ENCODE peak calls at places on chromosomes 4 and X, in nine cellular contexts. One of them, this sample, is unnamed.

GRCh38 chr4:106320235-106320634 is 3.9 kb downstream of the AIMP1 start:
- DNase-seq in H1: no peak
- DNase-seq in GM12878: no peak
- DNase-seq in HepG2: no peak
- DNase-seq in SK-N-SH: no peak
- DNase-seq in A549: no peak
- DNase-seq in WTC11: no peak
- DNase-seq in endothelial cell of umbilical vein: no peak
- DNase-seq in HCT116: no peak
- DNase-seq in this sample: no peak

GRCh38 chrX:31471229-31471628 is 399.4 kb upstream of the FTHL17 start:
- DNase-seq in HepG2: no peak
- DNase-seq in SK-N-SH: no peak
- DNase-seq in H1: no peak
- DNase-seq in WTC11: no peak
- DNase-seq in A549: no peak
- DNase-seq in GM12878: no peak
- DNase-seq in endothelial cell of umbilical vein: no peak
- DNase-seq in HCT116: no peak
- DNase-seq in this sample: no peak

GRCh38 chrX:105972690-105973386 is 65.7 kb downstream of the SERPINA7 start:
- DNase-seq in HepG2: peak; percentile 14
- DNase-seq in H1: no peak
- DNase-seq in GM12878: no peak
- DNase-seq in A549: no peak
- DNase-seq in SK-N-SH: no peak
- DNase-seq in endothelial cell of umbilical vein: no peak
- DNase-seq in WTC11: no peak
- DNase-seq in HCT116: no peak
- DNase-seq in this sample: no peak

GRCh38 chr4:15373363-15373762 is 54.5 kb upstream of the C1QTNF7 start:
- DNase-seq in H1: no peak
- DNase-seq in WTC11: no peak
- DNase-seq in GM12878: no peak
- DNase-seq in SK-N-SH: no peak
- DNase-seq in HCT116: no peak
- DNase-seq in endothelial cell of umbilical vein: no peak
- DNase-seq in A549: no peak
- DNase-seq in HepG2: no peak
- DNase-seq in this sample: no peak

GRCh38 chrX:115649461-115650063 is 88.6 kb downstream of the PLS3 start:
- DNase-seq in HCT116: no peak
- DNase-seq in HepG2: no peak
- DNase-seq in A549: no peak
- DNase-seq in H1: no peak
- DNase-seq in SK-N-SH: no peak
- DNase-seq in endothelial cell of umbilical vein: no peak
- DNase-seq in WTC11: no peak
- DNase-seq in GM12878: no peak
- DNase-seq in this sample: no peak

GRCh38 chr4:166585491-166585890 is 648.8 kb downstream of the SPOCK3 start:
- DNase-seq in HCT116: no peak
- DNase-seq in WTC11: no peak
- DNase-seq in GM12878: no peak
- DNase-seq in HepG2: no peak
- DNase-seq in A549: no peak
- DNase-seq in H1: no peak
- DNase-seq in endothelial cell of umbilical vein: no peak
- DNase-seq in SK-N-SH: no peak
- DNase-seq in this sample: no peak

GRCh38 chr4:123435246-123436113 is 38.9 kb downstream of the SPRY1 start:
- DNase-seq in HepG2: no peak
- DNase-seq in endothelial cell of umbilical vein: no peak
- DNase-seq in A549: no peak
- DNase-seq in H1: no peak
- DNase-seq in WTC11: no peak
- DNase-seq in GM12878: no peak
- DNase-seq in HCT116: no peak
- DNase-seq in SK-N-SH: no peak
- DNase-seq in this sample: no peak

GRCh38 chr4:146335763-146336412 is 121.5 kb downstream of the REELD1 start:
- DNase-seq in SK-N-SH: no peak
- DNase-seq in A549: peak; percentile 22
- DNase-seq in HCT116: no peak
- DNase-seq in H1: no peak
- DNase-seq in GM12878: no peak
- DNase-seq in WTC11: no peak
- DNase-seq in endothelial cell of umbilical vein: peak; percentile 50
- DNase-seq in HepG2: peak; percentile 21
- DNase-seq in this sample: no peak

GRCh38 chr4:105140684-105141490 is 5.8 kb upstream of the TET2 start:
- DNase-seq in WTC11: no peak
- DNase-seq in GM12878: no peak
- DNase-seq in A549: peak; percentile 37
- DNase-seq in endothelial cell of umbilical vein: peak; percentile 50
- DNase-seq in SK-N-SH: peak; percentile 55
- DNase-seq in H1: no peak
- DNase-seq in HCT116: no peak
- DNase-seq in HepG2: peak; percentile 54
- DNase-seq in this sample: peak; percentile 59

GRCh38 chr4:103996637-103997036 is 276.9 kb upstream of the TACR3 start:
- DNase-seq in HCT116: peak; percentile 78
- DNase-seq in endothelial cell of umbilical vein: no peak
- DNase-seq in GM12878: no peak
- DNase-seq in HepG2: peak; percentile 45
- DNase-seq in A549: peak; percentile 71
- DNase-seq in SK-N-SH: no peak
- DNase-seq in H1: peak; percentile 29
- DNase-seq in WTC11: peak; percentile 29
- DNase-seq in this sample: peak; percentile 5

GRCh38 chr4:20433101-20433705 is 181.5 kb downstream of the SLIT2 start:
- DNase-seq in A549: no peak
- DNase-seq in HCT116: no peak
- DNase-seq in HepG2: no peak
- DNase-seq in WTC11: no peak
- DNase-seq in endothelial cell of umbilical vein: peak; percentile 51
- DNase-seq in H1: no peak
- DNase-seq in GM12878: no peak
- DNase-seq in SK-N-SH: no peak
- DNase-seq in this sample: no peak

GRCh38 chrX:11386001-11386523 is 92.8 kb downstream of the AMELX start:
- DNase-seq in H1: no peak
- DNase-seq in GM12878: no peak
- DNase-seq in HCT116: no peak
- DNase-seq in WTC11: no peak
- DNase-seq in endothelial cell of umbilical vein: no peak
- DNase-seq in SK-N-SH: no peak
- DNase-seq in A549: no peak
- DNase-seq in HepG2: no peak
- DNase-seq in this sample: no peak

GRCh38 chr4:73978886-73979285 is 2.9 kb downstream of the PF4 start:
- DNase-seq in A549: peak; percentile 45
- DNase-seq in SK-N-SH: no peak
- DNase-seq in HepG2: no peak
- DNase-seq in HCT116: no peak
- DNase-seq in GM12878: no peak
- DNase-seq in WTC11: no peak
- DNase-seq in H1: no peak
- DNase-seq in endothelial cell of umbilical vein: no peak
- DNase-seq in this sample: no peak

GRCh38 chrX:19695884-19696283 is 180.6 kb upstream of the MAP3K15 start:
- DNase-seq in HepG2: no peak
- DNase-seq in WTC11: no peak
- DNase-seq in SK-N-SH: no peak
- DNase-seq in HCT116: no peak
- DNase-seq in A549: no peak
- DNase-seq in GM12878: no peak
- DNase-seq in endothelial cell of umbilical vein: no peak
- DNase-seq in H1: no peak
- DNase-seq in this sample: no peak

GRCh38 chr4:19961092-19961491 is 290.6 kb upstream of the SLIT2 start:
- DNase-seq in SK-N-SH: no peak
- DNase-seq in HCT116: no peak
- DNase-seq in WTC11: no peak
- DNase-seq in GM12878: no peak
- DNase-seq in A549: no peak
- DNase-seq in H1: no peak
- DNase-seq in HepG2: no peak
- DNase-seq in endothelial cell of umbilical vein: no peak
- DNase-seq in this sample: no peak

GRCh38 chr4:10611673-10612072 is 72.9 kb downstream of the CLNK start:
- DNase-seq in GM12878: no peak
- DNase-seq in HCT116: peak; percentile 65
- DNase-seq in endothelial cell of umbilical vein: peak; percentile 76
- DNase-seq in SK-N-SH: no peak
- DNase-seq in WTC11: no peak
- DNase-seq in HepG2: no peak
- DNase-seq in H1: no peak
- DNase-seq in A549: peak; percentile 11
- DNase-seq in this sample: no peak

GRCh38 chrX:56281789-56282188 is 49.6 kb downstream of the KLF8 start:
- DNase-seq in WTC11: no peak
- DNase-seq in SK-N-SH: peak; percentile 3
- DNase-seq in H1: no peak
- DNase-seq in GM12878: no peak
- DNase-seq in A549: peak; percentile 40
- DNase-seq in endothelial cell of umbilical vein: peak; percentile 20
- DNase-seq in HCT116: peak; percentile 3
- DNase-seq in HepG2: peak; percentile 8
- DNase-seq in this sample: peak; percentile 28

GRCh38 chr4:82715731-82716617 is 82.6 kb downstream of the SCD5 start:
- DNase-seq in HCT116: no peak
- DNase-seq in H1: no peak
- DNase-seq in GM12878: no peak
- DNase-seq in WTC11: no peak
- DNase-seq in HepG2: peak; percentile 36
- DNase-seq in endothelial cell of umbilical vein: no peak
- DNase-seq in SK-N-SH: no peak
- DNase-seq in A549: no peak
- DNase-seq in this sample: peak; percentile 9

GRCh38 chr4:168585168-168586091 is 88.6 kb downstream of the PALLD start:
- DNase-seq in endothelial cell of umbilical vein: peak; percentile 78
- DNase-seq in HepG2: peak; percentile 20
- DNase-seq in HCT116: peak; percentile 63
- DNase-seq in GM12878: no peak
- DNase-seq in A549: peak; percentile 82
- DNase-seq in SK-N-SH: peak; percentile 60
- DNase-seq in WTC11: peak; percentile 85
- DNase-seq in H1: peak; percentile 53
- DNase-seq in this sample: peak; percentile 54

GRCh38 chr4:16457944-16458343 is 231.7 kb upstream of the TAPT1 start:
- DNase-seq in endothelial cell of umbilical vein: no peak
- DNase-seq in WTC11: no peak
- DNase-seq in H1: no peak
- DNase-seq in SK-N-SH: no peak
- DNase-seq in HCT116: no peak
- DNase-seq in GM12878: no peak
- DNase-seq in HepG2: no peak
- DNase-seq in A549: no peak
- DNase-seq in this sample: no peak

GRCh38 chrX:132676561-132677186 is 187.8 kb upstream of the MBNL3 start:
- DNase-seq in endothelial cell of umbilical vein: no peak
- DNase-seq in A549: no peak
- DNase-seq in SK-N-SH: no peak
- DNase-seq in GM12878: no peak
- DNase-seq in H1: no peak
- DNase-seq in HepG2: no peak
- DNase-seq in WTC11: no peak
- DNase-seq in HCT116: no peak
- DNase-seq in this sample: no peak
- TF ChIP-seq MAX in endothelial cell of umbilical vein: no peak
- TF ChIP-seq MAX in A549: no peak
- TF ChIP-seq MAX in SK-N-SH: no peak
- TF ChIP-seq MAX in GM12878: no peak
- TF ChIP-seq MAX in H1: no peak
- TF ChIP-seq MAX in HepG2: no peak
- TF ChIP-seq MAX in WTC11: no peak
- TF ChIP-seq MAX in HCT116: no peak
- TF ChIP-seq MAX in this sample: no peak

DNA sequence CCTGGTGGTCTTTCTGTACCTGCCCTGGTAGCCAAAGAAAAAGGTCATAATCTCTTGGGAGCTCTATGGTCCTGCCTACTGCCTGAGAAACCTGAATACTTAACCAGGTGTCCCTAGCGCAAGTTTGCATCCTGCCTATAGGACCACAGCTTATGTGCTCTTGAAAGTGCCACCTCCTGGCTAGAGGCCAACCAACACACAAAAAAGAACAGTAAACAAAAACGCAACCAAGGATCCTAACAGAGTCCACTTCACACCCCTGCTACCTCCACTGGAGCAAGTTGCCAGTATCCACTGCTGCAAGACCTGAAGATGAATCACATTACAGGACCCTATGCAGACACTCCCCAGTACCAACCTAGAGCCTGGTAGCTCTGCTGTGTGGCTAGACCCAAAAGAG is 103.2 kb upstream of the PABPC5 start:
- DNase-seq in endothelial cell of umbilical vein: no peak
- DNase-seq in GM12878: no peak
- DNase-seq in H1: no peak
- DNase-seq in WTC11: no peak
- DNase-seq in A549: no peak
- DNase-seq in HepG2: no peak
- DNase-seq in SK-N-SH: no peak
- DNase-seq in HCT116: no peak
- DNase-seq in this sample: no peak
- TF ChIP-seq MAX in endothelial cell of umbilical vein: no peak
- TF ChIP-seq MAX in GM12878: no peak
- TF ChIP-seq MAX in H1: no peak
- TF ChIP-seq MAX in WTC11: no peak
- TF ChIP-seq MAX in A549: no peak
- TF ChIP-seq MAX in HepG2: no peak
- TF ChIP-seq MAX in SK-N-SH: no peak
- TF ChIP-seq MAX in HCT116: no peak
- TF ChIP-seq MAX in this sample: no peak

DNA sequence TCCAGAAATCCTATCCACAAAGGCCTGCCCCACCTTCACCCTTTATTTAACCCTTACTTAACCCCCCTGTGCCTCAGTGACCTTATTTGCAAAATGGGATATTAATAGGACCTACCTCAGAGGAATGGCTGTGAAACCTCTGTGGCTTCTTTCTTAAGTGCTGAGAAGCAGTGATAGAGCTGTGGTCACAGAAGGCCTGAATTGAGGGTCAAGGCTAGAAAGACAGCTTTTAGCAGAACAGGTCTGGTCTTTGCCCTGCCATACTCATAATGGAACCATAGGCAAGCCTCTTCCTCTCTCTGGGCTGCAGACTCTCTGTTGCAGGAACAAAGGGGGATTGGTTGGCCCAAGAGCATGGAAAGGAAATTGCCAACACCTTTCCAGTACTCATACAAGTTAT is 63.5 kb upstream of the MAMLD1 start:
- DNase-seq in SK-N-SH: no peak
- DNase-seq in WTC11: no peak
- DNase-seq in endothelial cell of umbilical vein: no peak
- DNase-seq in H1: no peak
- DNase-seq in HCT116: no peak
- DNase-seq in HepG2: no peak
- DNase-seq in GM12878: no peak
- DNase-seq in A549: no peak
- DNase-seq in this sample: no peak
- TF ChIP-seq MAX in SK-N-SH: no peak
- TF ChIP-seq MAX in WTC11: no peak
- TF ChIP-seq MAX in endothelial cell of umbilical vein: no peak
- TF ChIP-seq MAX in H1: no peak
- TF ChIP-seq MAX in HCT116: no peak
- TF ChIP-seq MAX in HepG2: no peak
- TF ChIP-seq MAX in GM12878: no peak
- TF ChIP-seq MAX in A549: no peak
- TF ChIP-seq MAX in this sample: no peak

GRCh38 chr4:51845736-51846135 is 2.8 kb downstream of the DCUN1D4 start:
- DNase-seq in GM12878: no peak
- DNase-seq in WTC11: no peak
- DNase-seq in endothelial cell of umbilical vein: no peak
- DNase-seq in HCT116: no peak
- DNase-seq in HepG2: no peak
- DNase-seq in A549: no peak
- DNase-seq in SK-N-SH: no peak
- DNase-seq in H1: no peak
- DNase-seq in this sample: no peak
- TF ChIP-seq MAX in GM12878: no peak
- TF ChIP-seq MAX in WTC11: no peak
- TF ChIP-seq MAX in endothelial cell of umbilical vein: no peak
- TF ChIP-seq MAX in HCT116: no peak
- TF ChIP-seq MAX in HepG2: no peak
- TF ChIP-seq MAX in A549: no peak
- TF ChIP-seq MAX in SK-N-SH: no peak
- TF ChIP-seq MAX in H1: no peak
- TF ChIP-seq MAX in this sample: no peak